ENCODE peak calls at places on chromosome 2, in nine cellular contexts. O is heart right ventricle, P is neural progenitor cell, A is ovary, R is AG04450, Z is lower lobe of right lung, M is HFF-Myc, X is left lung, W is IMR-90. V is an unnamed sample.

GRCh38 chr2:30127016-30127893 is 19.6 kb upstream of the YPEL5 start:
- DNase-seq in O (no peak), P (no peak), A (no peak), R (no peak), Z (no peak), M (no peak), X (no peak), W (peak), V (no peak)

GRCh38 chr2:189834059-189834458 is 49.8 kb downstream of the PMS1 start:
- DNase-seq in O (no peak), P (no peak), A (no peak), R (no peak), Z (no peak), M (no peak), X (no peak), W (no peak), V (no peak)

GRCh38 chr2:72914226-72915075 is 2.9 kb upstream of the EMX1 start:
- DNase-seq in O (no peak), P (peak), A (no peak), R (no peak), Z (no peak), M (no peak), X (no peak), W (no peak), V (no peak)

GRCh38 chr2:127254386-127254981 is 34.4 kb upstream of the CYP27C1 start:
- DNase-seq in O (no peak), P (no peak), A (no peak), R (no peak), Z (no peak), M (peak), X (no peak), W (peak), V (no peak)

GRCh38 chr2:19031642-19032041 is 326.8 kb downstream of the OSR1 start:
- DNase-seq in O (no peak), P (no peak), A (no peak), R (no peak), Z (no peak), M (no peak), X (no peak), W (peak), V (no peak)

GRCh38 chr2:176120369-176121307 is 1.9 kb upstream of the HOXD9 start:
- DNase-seq in O (no peak), P (no peak), A (no peak), R (no peak), Z (no peak), M (no peak), X (no peak), W (no peak), V (no peak)

GRCh38 chr2:199603748-199604291 is 146.1 kb upstream of the SATB2 start:
- DNase-seq in O (no peak), P (peak), A (no peak), R (no peak), Z (no peak), M (peak), X (no peak), W (no peak), V (no peak)

GRCh38 chr2:2796207-2796606 is 465.1 kb upstream of the MYT1L start:
- DNase-seq in O (no peak), P (no peak), A (no peak), R (no peak), Z (no peak), M (no peak), X (no peak), W (no peak), V (no peak)

GRCh38 chr2:69943000-69943840 is 18.2 kb downstream of the ASPRV1 start:
- DNase-seq in O (no peak), P (no peak), A (no peak), R (no peak), Z (no peak), M (no peak), X (no peak), W (no peak), V (no peak)

GRCh38 chr2:119650971-119651370 is 28.0 kb upstream of the TMEM177 start:
- DNase-seq in O (no peak), P (no peak), A (no peak), R (no peak), Z (no peak), M (no peak), X (no peak), W (no peak), V (no peak)

GRCh38 chr2:105919826-105920225 is 175.1 kb downstream of the NCK2 start:
- DNase-seq in O (no peak), P (no peak), A (no peak), R (peak), Z (no peak), M (peak), X (no peak), W (peak), V (peak)

GRCh38 chr2:67612576-67612981 is 215.4 kb downstream of the ETAA1 start:
- DNase-seq in O (no peak), P (no peak), A (no peak), R (no peak), Z (no peak), M (no peak), X (no peak), W (no peak), V (no peak)

GRCh38 chr2:241853651-241854341 is 4.9 kb downstream of the PDCD1 start:
- DNase-seq in O (no peak), P (no peak), A (peak), R (no peak), Z (peak), M (no peak), X (no peak), W (peak), V (no peak)

GRCh38 chr2:217685255-217685605 is 317.6 kb downstream of the TNS1 start:
- DNase-seq in O (no peak), P (no peak), A (peak), R (peak), Z (peak), M (no peak), X (peak), W (peak), V (peak)

GRCh38 chr2:140997997-140998396 is 1132.8 kb downstream of the LRP1B start:
- DNase-seq in O (no peak), P (no peak), A (no peak), R (no peak), Z (no peak), M (no peak), X (no peak), W (peak), V (no peak)

GRCh38 chr2:227761734-227762476 is 16.2 kb downstream of the SCYGR8 start:
- DNase-seq in O (no peak), P (no peak), A (no peak), R (no peak), Z (no peak), M (no peak), X (no peak), W (peak), V (no peak)

GRCh38 chr2:173205375-173205774 is 129.7 kb downstream of the MAP3K20 start:
- DNase-seq in O (peak), P (no peak), A (peak), R (no peak), Z (peak), M (no peak), X (peak), W (peak), V (no peak)

GRCh38 chr2:211035548-211036185 is 479.3 kb downstream of the CPS1 start:
- DNase-seq in O (peak), P (peak), A (no peak), R (no peak), Z (no peak), M (no peak), X (no peak), W (peak), V (peak)

GRCh38 chr2:197072533-197072932 is 146.0 kb upstream of the PGAP1 start:
- DNase-seq in O (no peak), P (no peak), A (no peak), R (no peak), Z (no peak), M (no peak), X (no peak), W (peak), V (no peak)

GRCh38 chr2:128288781-128289180 is 29.9 kb downstream of the HS6ST1 start:
- DNase-seq in O (no peak), P (no peak), A (no peak), R (no peak), Z (no peak), M (no peak), X (no peak), W (no peak), V (no peak)

GRCh38 chr2:158755310-158755709 is 39.8 kb upstream of the DAPL1 start:
- DNase-seq in O (no peak), P (no peak), A (no peak), R (no peak), Z (no peak), M (no peak), X (no peak), W (no peak), V (no peak)

GRCh38 chr2:157105372-157105771 is 152.1 kb upstream of the GALNT5 start:
- DNase-seq in O (no peak), P (no peak), A (no peak), R (no peak), Z (no peak), M (no peak), X (no peak), W (no peak), V (no peak)

GRCh38 chr2:233247744-233248143 is 3.7 kb upstream of the ATG16L1 start:
- DNase-seq in O (no peak), P (no peak), A (no peak), R (no peak), Z (no peak), M (peak), X (no peak), W (peak), V (no peak)

GRCh38 chr2:109459485-109459884 is 154.3 kb downstream of the SEPTIN10 start:
- DNase-seq in O (no peak), P (no peak), A (no peak), R (no peak), Z (no peak), M (no peak), X (peak), W (no peak), V (no peak)

GRCh38 chr2:155792666-155793065 is 539.9 kb downstream of the NR4A2 start:
- DNase-seq in O (no peak), P (no peak), A (no peak), R (no peak), Z (no peak), M (no peak), X (no peak), W (no peak), V (no peak)

GRCh38 chr2:113922784-113923183 is 32.9 kb downstream of the ACTR3 start:
- DNase-seq in O (no peak), P (no peak), A (no peak), R (no peak), Z (no peak), M (no peak), X (no peak), W (no peak), V (no peak)

GRCh38 chr2:68500649-68501048 is 33.3 kb downstream of the APLF start:
- DNase-seq in O (no peak), P (no peak), A (no peak), R (no peak), Z (no peak), M (no peak), X (no peak), W (no peak), V (no peak)

GRCh38 chr2:30645745-30646119 is 161.5 kb downstream of the CAPN13 start:
- DNase-seq in O (no peak), P (no peak), A (no peak), R (no peak), Z (no peak), M (no peak), X (no peak), W (no peak), V (no peak)

GRCh38 chr2:197517150-197517549 is 1.3 kb downstream of the MOB4 start:
- DNase-seq in O (no peak), P (no peak), A (no peak), R (no peak), Z (no peak), M (no peak), X (no peak), W (no peak), V (no peak)

GRCh38 chr2:134823431-134823830 is 15.0 kb upstream of the ACMSD start:
- DNase-seq in O (no peak), P (no peak), A (no peak), R (no peak), Z (no peak), M (no peak), X (no peak), W (no peak), V (no peak)

GRCh38 chr2:21891191-21891590 is 767.4 kb downstream of the TDRD15 start:
- DNase-seq in O (no peak), P (no peak), A (peak), R (no peak), Z (no peak), M (no peak), X (no peak), W (no peak), V (no peak)

GRCh38 chr2:136238214-136238551 is 120.2 kb upstream of the CXCR4 start:
- DNase-seq in O (no peak), P (no peak), A (no peak), R (no peak), Z (no peak), M (no peak), X (no peak), W (no peak), V (no peak)

DNA sequence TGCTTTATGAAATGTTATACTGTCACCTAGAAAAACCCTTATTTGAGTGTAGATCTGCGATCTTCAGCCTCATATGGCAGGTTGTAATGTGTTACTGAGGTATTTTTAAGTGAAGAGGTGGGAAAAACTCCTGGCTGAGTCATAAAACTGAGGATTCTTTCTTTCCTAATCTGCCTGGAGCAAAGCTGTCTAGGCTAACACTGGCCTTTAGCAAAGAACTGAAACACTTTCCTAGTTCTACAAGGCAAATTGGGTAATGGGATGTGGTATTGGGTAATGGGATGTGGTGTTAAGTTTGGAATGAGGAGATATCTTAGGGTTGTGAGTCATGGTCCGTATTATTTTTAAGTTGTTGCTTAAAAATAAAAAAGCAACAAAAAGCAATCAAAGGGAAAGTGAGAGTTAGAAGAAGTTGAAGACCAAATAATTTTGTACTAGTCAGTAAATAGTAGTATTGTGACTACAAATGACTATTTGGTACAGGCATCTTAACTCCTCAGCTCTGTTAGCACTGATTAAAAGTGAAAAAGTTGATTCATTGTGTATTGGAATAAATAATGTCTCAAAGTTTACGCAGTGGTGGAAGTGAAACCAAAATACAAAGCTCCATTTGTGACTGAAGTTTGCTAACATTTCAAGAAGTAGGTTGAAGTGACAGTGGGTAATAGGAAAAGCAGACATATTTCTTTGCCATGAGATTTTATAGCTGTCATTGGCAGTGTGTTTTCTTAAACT is 216.8 kb downstream of the CAMKMT start:
- DNase-seq in O (no peak), P (no peak), A (no peak), R (peak), Z (no peak), M (no peak), X (no peak), W (peak), V (no peak)
- H3K4me3 ChIP-seq in O (peak), P (no peak), A (no peak), R (no peak), Z (no peak), M (no peak), X (no peak), W (no peak), V (no peak)

DNA sequence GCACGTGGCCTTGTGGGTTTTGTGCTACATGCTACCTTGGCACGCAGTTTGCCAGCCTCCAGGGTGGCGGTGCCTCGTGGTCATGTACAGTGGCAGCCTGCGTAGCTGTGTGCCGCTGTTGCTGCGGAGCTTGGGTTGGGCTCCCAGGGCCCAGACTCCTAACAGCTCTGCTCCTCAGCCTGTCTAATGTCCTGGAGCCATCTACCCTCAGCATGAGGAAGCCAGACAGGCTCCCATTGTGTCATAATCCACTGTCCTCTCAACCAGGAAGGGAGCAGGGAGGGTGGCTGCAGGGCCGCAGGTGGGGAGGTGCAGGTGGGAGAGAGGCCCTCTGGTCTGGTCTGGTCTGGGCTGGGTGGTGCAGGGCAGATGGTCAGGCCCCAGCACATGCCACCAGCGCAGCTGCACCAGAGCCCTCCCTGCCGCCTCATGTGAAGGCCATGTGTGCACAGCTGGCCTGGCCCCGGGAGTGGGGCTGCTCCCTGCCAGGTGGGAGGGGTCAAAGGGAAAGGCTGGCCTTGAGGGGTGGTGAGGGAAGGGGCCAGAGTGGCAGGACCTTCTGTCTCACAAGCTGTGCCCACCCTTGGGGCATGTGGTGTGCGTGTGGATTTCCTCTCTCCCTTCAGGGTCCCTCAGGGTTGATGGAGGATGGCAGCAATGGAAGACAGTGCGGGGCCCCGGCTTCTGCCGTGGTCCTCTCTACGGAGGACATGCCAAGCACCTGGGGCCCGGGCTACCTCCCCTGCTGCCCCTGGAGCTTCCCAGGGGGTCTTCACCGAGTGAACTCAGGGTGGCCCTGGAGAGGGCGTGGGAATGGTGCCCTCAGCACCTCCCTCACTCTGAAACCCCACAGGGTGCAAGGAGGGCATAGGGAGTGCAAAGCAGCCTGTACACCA is 4.8 kb downstream of the ATOH8 start:
- DNase-seq in O (no peak), P (no peak), A (no peak), R (no peak), Z (no peak), M (no peak), X (no peak), W (no peak), V (no peak)
- H3K4me3 ChIP-seq in O (no peak), P (no peak), A (no peak), R (no peak), Z (peak), M (no peak), X (no peak), W (no peak), V (no peak)

GRCh38 chr2:20224191-20224715 is 677 bp downstream of the SDC1 start:
- DNase-seq in O (no peak), P (peak), A (no peak), R (no peak), Z (no peak), M (no peak), X (no peak), W (no peak), V (no peak)

GRCh38 chr2:20223345-20224190 is 1.4 kb downstream of the SDC1 start:
- DNase-seq in O (no peak), P (peak), A (peak), R (no peak), Z (peak), M (no peak), X (no peak), W (peak), V (no peak)

GRCh38 chr2:20222769-20223344 is 2.1 kb downstream of the SDC1 start:
- DNase-seq in O (no peak), P (no peak), A (no peak), R (no peak), Z (peak), M (no peak), X (peak), W (no peak), V (no peak)

GRCh38 chr2:20221169-20221938 is 3.6 kb downstream of the SDC1 start:
- DNase-seq in O (no peak), P (no peak), A (no peak), R (no peak), Z (no peak), M (no peak), X (peak), W (peak), V (no peak)

GRCh38 chr2:20221939-20222768 is 2.8 kb downstream of the SDC1 start:
- DNase-seq in O (no peak), P (no peak), A (no peak), R (no peak), Z (no peak), M (no peak), X (peak), W (no peak), V (no peak)
- H3K4me3 ChIP-seq in O (no peak), P (no peak), A (no peak), R (no peak), Z (peak), M (peak), X (no peak), W (no peak), V (no peak)

DNA sequence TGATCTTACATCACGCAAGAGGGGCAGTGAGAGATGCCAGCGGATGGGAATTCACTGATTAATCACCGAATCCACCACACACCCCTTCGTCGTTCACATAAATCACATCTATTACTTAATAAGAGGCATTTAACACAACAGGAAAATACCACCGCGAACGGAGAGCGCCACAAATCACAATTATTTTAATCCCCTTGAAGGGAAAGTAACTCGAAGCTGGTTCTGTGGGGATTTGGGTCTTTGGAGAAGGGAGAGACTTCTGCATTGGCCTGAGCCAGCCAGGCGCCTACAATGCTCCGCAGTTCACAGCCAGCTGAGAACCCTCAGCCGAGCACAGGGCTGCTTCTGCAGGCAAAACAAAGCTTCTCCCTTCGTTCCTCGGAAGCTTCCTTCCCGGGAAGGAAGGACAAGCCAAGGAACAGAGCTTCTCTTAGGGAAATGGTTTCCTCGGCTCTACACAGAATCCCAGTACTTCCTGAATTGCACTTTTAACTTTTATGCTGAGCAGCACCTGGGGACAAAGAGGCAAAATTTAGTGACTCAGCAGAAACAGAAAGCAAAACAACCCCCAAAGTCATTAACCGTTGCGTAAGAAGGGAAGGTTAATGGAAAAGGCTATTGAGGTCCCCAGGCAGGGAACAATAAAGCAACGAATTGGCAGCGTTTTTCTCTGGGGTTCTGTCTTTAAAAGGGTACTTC is at the start of gene LRP1B:
- DNase-seq in O (no peak), P (peak), A (peak), R (no peak), Z (no peak), M (no peak), X (no peak), W (peak), V (no peak)
- H3K4me3 ChIP-seq in O (peak), P (peak), A (peak), R (peak), Z (peak), M (peak), X (peak), W (peak), V (peak)

V was measured in colonic mucosa.